ENCODE peak calls at places on chromosomes 4 and X, in four cellular contexts. One of them, this sample, is unnamed.

GRCh38 chr4:153401501-153401900 is 57.0 kb downstream of the MND1 start:
- DNase-seq in HS-5: no peak
- DNase-seq in lower leg skin: no peak
- DNase-seq in CD8-positive, alpha-beta memory T cell: no peak
- DNase-seq in this sample: peak

GRCh38 chr4:2791518-2792395 is 1.1 kb upstream of the SH3BP2 start:
- DNase-seq in HS-5: no peak
- DNase-seq in lower leg skin: peak
- DNase-seq in CD8-positive, alpha-beta memory T cell: no peak
- DNase-seq in this sample: no peak

GRCh38 chr4:101037249-101037648 is 310.1 kb downstream of the PPP3CA start:
- DNase-seq in HS-5: no peak
- DNase-seq in lower leg skin: no peak
- DNase-seq in CD8-positive, alpha-beta memory T cell: no peak
- DNase-seq in this sample: no peak

GRCh38 chr4:83392562-83392961 is 57.9 kb upstream of the HPSE start:
- DNase-seq in HS-5: no peak
- DNase-seq in lower leg skin: no peak
- DNase-seq in CD8-positive, alpha-beta memory T cell: no peak
- DNase-seq in this sample: no peak

GRCh38 chr4:23161787-23162186 is 469.1 kb downstream of the GBA3 start:
- DNase-seq in HS-5: no peak
- DNase-seq in lower leg skin: no peak
- DNase-seq in CD8-positive, alpha-beta memory T cell: no peak
- DNase-seq in this sample: no peak

GRCh38 chr4:30537462-30537861 is 182.7 kb upstream of the PCDH7 start:
- DNase-seq in HS-5: peak
- DNase-seq in lower leg skin: no peak
- DNase-seq in CD8-positive, alpha-beta memory T cell: no peak
- DNase-seq in this sample: peak

GRCh38 chr4:118917582-118917981 is 28.9 kb downstream of the SYNPO2 start:
- DNase-seq in HS-5: no peak
- DNase-seq in lower leg skin: no peak
- DNase-seq in CD8-positive, alpha-beta memory T cell: no peak
- DNase-seq in this sample: no peak

GRCh38 chr4:76426272-76426671 is 5.3 kb upstream of the CCDC158 start:
- DNase-seq in HS-5: no peak
- DNase-seq in lower leg skin: no peak
- DNase-seq in CD8-positive, alpha-beta memory T cell: no peak
- DNase-seq in this sample: no peak

GRCh38 chrX:41734530-41734929 is 10.5 kb downstream of the GPR82 start:
- DNase-seq in HS-5: no peak
- DNase-seq in lower leg skin: no peak
- DNase-seq in CD8-positive, alpha-beta memory T cell: no peak
- DNase-seq in this sample: no peak

GRCh38 chr4:187209921-187210613 is 486.4 kb upstream of the FAT1 start:
- DNase-seq in HS-5: no peak
- DNase-seq in lower leg skin: no peak
- DNase-seq in CD8-positive, alpha-beta memory T cell: no peak
- DNase-seq in this sample: no peak

GRCh38 chr4:170497105-170497504 is 407.3 kb upstream of the AADAT start:
- DNase-seq in HS-5: no peak
- DNase-seq in lower leg skin: no peak
- DNase-seq in CD8-positive, alpha-beta memory T cell: no peak
- DNase-seq in this sample: no peak

GRCh38 chr4:110484767-110485166 is 8.8 kb downstream of the ENPEP start:
- DNase-seq in HS-5: peak
- DNase-seq in lower leg skin: no peak
- DNase-seq in CD8-positive, alpha-beta memory T cell: no peak
- DNase-seq in this sample: peak

This sample was measured in retinal pigment epithelial cell.